ENCODE peak calls at places on chromosomes 3 and 15, in eight cellular contexts. R is RWPE1, M is amniotic epithelial cell, Y is tibial nerve, Z is stomach, J is SK-N-SH, A is nucleus accumbens, F is HS-27A. W is an unnamed sample.

GRCh38 chr3:178297204-178297603 is 239.0 kb upstream of the KCNMB2 start:
- DNase-seq in Y (no peak), M (no peak), J (no peak), A (no peak), Z (no peak), F (no peak), R (no peak), W (no peak)

GRCh38 chr15:89199734-89200133 is 21.6 kb downstream of the RLBP1 start:
- DNase-seq in Z (no peak), A (peak), F (no peak), J (no peak), M (no peak), R (no peak), Y (no peak), W (no peak)

GRCh38 chr15:34714476-34715121 is 40.2 kb downstream of the GJD2 start:
- DNase-seq in A (no peak), Z (no peak), F (no peak), Y (no peak), M (no peak), R (no peak), J (no peak), W (no peak)

GRCh38 chr3:102024270-102024904 is 175.1 kb downstream of the NFKBIZ start:
- DNase-seq in Y (no peak), Z (no peak), M (no peak), A (no peak), J (no peak), F (no peak), R (no peak), W (no peak)

GRCh38 chr3:113211370-113212154 is at the start of gene BOC:
- DNase-seq in Z (no peak), M (peak), J (peak), F (no peak), A (peak), R (peak), Y (no peak), W (no peak)

GRCh38 chr3:13233487-13234154 is 160.4 kb upstream of the IQSEC1 start:
- DNase-seq in A (no peak), J (peak), Z (no peak), Y (no peak), F (no peak), M (no peak), R (no peak), W (no peak)

GRCh38 chr3:184337315-184337714 is at the start of gene FAM131A:
- DNase-seq in M (no peak), Z (no peak), Y (peak), R (no peak), J (no peak), F (no peak), A (peak), W (no peak)

GRCh38 chr3:81716870-81717509 is 44.5 kb downstream of the GBE1 start:
- DNase-seq in Y (no peak), A (no peak), F (no peak), Z (peak), R (no peak), J (no peak), M (peak), W (no peak)

GRCh38 chr15:57364282-57365007 is 11.9 kb upstream of the CGNL1 start:
- DNase-seq in R (no peak), A (peak), Y (peak), M (peak), F (no peak), J (no peak), Z (no peak), W (no peak)

GRCh38 chr15:65249641-65250040 is 37.0 kb downstream of the PARP16 start:
- DNase-seq in R (no peak), J (no peak), A (no peak), M (no peak), Y (no peak), F (no peak), Z (no peak), W (no peak)

GRCh38 chr3:52077376-52077775 is 21.0 kb upstream of the DUSP7 start:
- DNase-seq in Z (no peak), M (no peak), F (no peak), R (no peak), Y (no peak), A (no peak), J (no peak), W (no peak)

GRCh38 chr3:183122257-183122932 is 23.1 kb upstream of the MCCC1 start:
- DNase-seq in J (peak), Y (peak), R (peak), F (no peak), A (no peak), Z (no peak), M (peak), W (peak)

GRCh38 chr3:142019794-142020320 is 129.5 kb downstream of the TFDP2 start:
- DNase-seq in Z (no peak), F (no peak), A (no peak), R (peak), M (peak), Y (no peak), J (no peak), W (no peak)

GRCh38 chr3:120177907-120178306 is 83.7 kb upstream of the GSK3B start:
- DNase-seq in Z (no peak), M (no peak), R (no peak), A (no peak), F (no peak), J (no peak), Y (no peak), W (no peak)

GRCh38 chr15:82158811-82159210 is 103.7 kb downstream of the EFL1 start:
- DNase-seq in A (no peak), J (peak), M (peak), Y (no peak), R (no peak), Z (no peak), F (no peak), W (no peak)

GRCh38 chr3:185846041-185846440 is 21.2 kb upstream of the IGF2BP2 start:
- DNase-seq in R (no peak), Z (no peak), M (no peak), J (no peak), Y (no peak), F (no peak), A (no peak), W (no peak)

GRCh38 chr3:30962493-30962892 is 68.0 kb upstream of the GADL1 start:
- DNase-seq in R (no peak), M (no peak), J (no peak), Z (no peak), A (no peak), Y (no peak), F (no peak), W (no peak)

GRCh38 chr3:114644372-114644771 is 350.5 kb downstream of the TIGIT start:
- DNase-seq in M (no peak), Z (no peak), F (no peak), Y (no peak), A (no peak), J (no peak), R (no peak), W (no peak)

GRCh38 chr3:69444980-69445379 is 59.1 kb upstream of the FRMD4B start:
- DNase-seq in J (no peak), Y (no peak), A (no peak), R (no peak), Z (no peak), F (no peak), M (no peak), W (no peak)

GRCh38 chr3:183264249-183264648 is 11.2 kb downstream of the B3GNT5 start:
- DNase-seq in A (no peak), Z (no peak), F (no peak), J (no peak), Y (no peak), R (no peak), M (no peak), W (no peak)

GRCh38 chr3:132180337-132180791 is 136.8 kb upstream of the ACP3 start:
- DNase-seq in R (peak), Y (no peak), J (peak), A (no peak), M (peak), Z (no peak), F (peak), W (peak)

GRCh38 chr15:57570994-57571393 is 20.7 kb upstream of the MYZAP start:
- DNase-seq in J (no peak), F (no peak), A (no peak), Z (no peak), Y (no peak), M (peak), R (peak), W (peak)

GRCh38 chr3:43236008-43236407 is 50.3 kb upstream of the SNRK start:
- DNase-seq in M (no peak), J (no peak), Y (no peak), R (no peak), F (no peak), A (no peak), Z (no peak), W (peak)

GRCh38 chr3:11095932-11096265 is 58.4 kb upstream of the HRH1 start:
- DNase-seq in J (no peak), M (no peak), Y (no peak), F (no peak), A (no peak), R (no peak), Z (no peak), W (peak)

GRCh38 chr3:32216172-32216783 is 22.2 kb upstream of the CMTM8 start:
- DNase-seq in Y (no peak), J (no peak), A (no peak), F (no peak), Z (peak), M (no peak), R (no peak), W (no peak)

GRCh38 chr3:38980972-38981371 is 70.8 kb downstream of the SCN11A start:
- DNase-seq in J (no peak), Y (no peak), A (no peak), F (no peak), R (no peak), M (no peak), Z (no peak), W (no peak)

GRCh38 chr15:71526061-71526460 is 284.3 kb upstream of the NR2E3 start:
- DNase-seq in M (peak), Y (no peak), A (no peak), J (no peak), R (no peak), F (no peak), Z (no peak), W (no peak)

GRCh38 chr3:141878812-141879211 is 2.4 kb downstream of the ATP1B3 start:
- DNase-seq in F (no peak), J (peak), A (no peak), R (no peak), Y (no peak), Z (no peak), M (peak), W (peak)

GRCh38 chr3:196175717-196176116 is 35.5 kb downstream of the ZDHHC19 start:
- DNase-seq in Z (no peak), Y (no peak), J (peak), A (no peak), R (no peak), F (no peak), M (no peak), W (no peak)

GRCh38 chr3:163391407-163392181 is 1686.7 kb downstream of the SI start:
- DNase-seq in F (no peak), A (no peak), Z (no peak), J (no peak), R (no peak), M (no peak), Y (no peak), W (no peak)

GRCh38 chr3:40631341-40631995 is 106.7 kb downstream of the ZNF621 start:
- DNase-seq in J (no peak), R (no peak), F (no peak), A (no peak), Z (no peak), Y (no peak), M (no peak), W (no peak)

GRCh38 chr3:8996681-8997121 is 33.4 kb upstream of the RAD18 start:
- DNase-seq in J (no peak), M (peak), R (no peak), F (no peak), Z (peak), Y (peak), A (peak), W (no peak)

GRCh38 chr3:11805716-11806115 is 41.0 kb downstream of the TAMM41 start:
- DNase-seq in Z (no peak), J (no peak), R (no peak), F (no peak), A (peak), Y (no peak), M (no peak), W (no peak)

GRCh38 chr3:12229896-12230295 is 59.0 kb upstream of the PPARG start:
- DNase-seq in A (no peak), F (no peak), M (no peak), Z (peak), R (peak), J (no peak), Y (no peak), W (no peak)

GRCh38 chr3:159854500-159855124 is 134.0 kb upstream of the IL12A start:
- DNase-seq in M (peak), J (no peak), F (peak), A (no peak), R (peak), Z (no peak), Y (no peak), W (peak)

GRCh38 chr15:31434418-31435255 is 108.0 kb downstream of the KLF13 start:
- DNase-seq in Z (peak), J (no peak), M (peak), F (no peak), A (no peak), Y (peak), R (peak), W (no peak)

GRCh38 chr3:156745766-156746165 is 71.4 kb downstream of the TIPARP start:
- DNase-seq in M (no peak), A (no peak), F (no peak), Z (no peak), J (no peak), Y (no peak), R (no peak), W (no peak)

GRCh38 chr3:66195347-66195783 is 25.4 kb upstream of the SLC25A26 start:
- DNase-seq in F (no peak), M (peak), J (peak), Y (no peak), A (peak), Z (peak), R (peak), W (no peak)